ENCODE peak calls at places on chromosomes 2 and 18, in ten cellular contexts. V is SW480, X is foreskin fibroblast, K is iris pigment epithelial cell, M is T follicular helper cell, J is GM12878, L is AG08395, T is cardiac muscle cell, B is nephron progenitor cell, C is fibroblast of lung. F is an unnamed sample.

GRCh38 chr2:24265212-24265611 is 90.4 kb downstream of the FAM228A start:
- DNase-seq in J (no peak), C (no peak), T (no peak), X (no peak), B (no peak), M (no peak), V (no peak), K (no peak), L (no peak), F (no peak)

GRCh38 chr2:17643031-17643615 is 102.6 kb downstream of the VSNL1 start:
- DNase-seq in T (peak; percentile 93), X (peak; percentile 95), B (no peak), C (peak; percentile 99), M (no peak), L (peak; percentile 96), J (no peak), K (peak; percentile 99), V (peak; percentile 63), F (peak; percentile 45)

GRCh38 chr18:76874643-76875389 is 52.5 kb downstream of the ZNF236 start:
- DNase-seq in B (no peak), X (no peak), V (no peak), L (no peak), M (peak; percentile 20), K (no peak), C (no peak), T (no peak), J (no peak), F (no peak)

GRCh38 chr2:202172439-202173191 is 65.8 kb downstream of the SUMO1 start:
- DNase-seq in X (no peak), T (peak; percentile 24), K (peak; percentile 16), C (peak; percentile 42), J (peak; percentile 39), B (no peak), L (no peak), M (no peak), V (no peak), F (no peak)

GRCh38 chr18:79533591-79533990 is 137.9 kb downstream of the NFATC1 start:
- DNase-seq in L (no peak), T (no peak), X (no peak), V (no peak), B (no peak), M (no peak), J (no peak), K (no peak), C (no peak), F (no peak)

GRCh38 chr2:33597026-33597425 is 2.1 kb downstream of the FAM98A start:
- DNase-seq in C (no peak), B (no peak), L (no peak), M (no peak), K (no peak), X (no peak), T (no peak), J (no peak), V (no peak), F (no peak)

GRCh38 chr2:7432426-7432825 is 515.2 kb downstream of the RNF144A start:
- DNase-seq in X (no peak), B (no peak), V (no peak), T (no peak), M (no peak), J (no peak), L (no peak), C (no peak), K (no peak), F (no peak)

GRCh38 chr2:217979151-217979811 is 23.5 kb downstream of the TNS1 start:
- DNase-seq in K (no peak), X (no peak), V (peak; percentile 29), B (peak; percentile 63), M (no peak), C (peak; percentile 59), T (peak; percentile 48), L (no peak), J (no peak), F (no peak)

GRCh38 chr2:19244460-19245363 is 113.7 kb downstream of the OSR1 start:
- DNase-seq in M (no peak), T (peak; percentile 21), L (no peak), V (no peak), B (no peak), J (no peak), K (no peak), X (peak; percentile 47), C (no peak), F (no peak)

GRCh38 chr2:230953843-230954242 is 28.8 kb upstream of the GPR55 start:
- DNase-seq in K (no peak), X (no peak), L (no peak), C (peak; percentile 11), B (peak; percentile 15), T (no peak), M (no peak), V (no peak), J (no peak), F (no peak)

GRCh38 chr18:34999734-35000397 is 41.3 kb upstream of the MAPRE2 start:
- DNase-seq in X (no peak), K (no peak), L (no peak), C (no peak), V (no peak), B (peak; percentile 60), T (no peak), M (no peak), J (no peak), F (no peak)

GRCh38 chr2:27390822-27391679 is 10.5 kb upstream of the ZNF513 start:
- DNase-seq in L (no peak), K (no peak), T (no peak), J (no peak), M (no peak), C (no peak), V (no peak), X (no peak), B (no peak), F (no peak)

GRCh38 chr2:240573516-240574385 is 5.5 kb downstream of the RNPEPL1 start:
- DNase-seq in C (no peak), B (no peak), V (no peak), K (no peak), M (no peak), J (no peak), T (no peak), X (no peak), L (no peak), F (no peak)

GRCh38 chr2:132943829-132944228 is 273.8 kb upstream of the LYPD1 start:
- DNase-seq in V (no peak), C (peak; percentile 40), K (peak; percentile 32), X (no peak), J (no peak), T (peak; percentile 47), M (no peak), B (no peak), L (no peak), F (no peak)

F was measured in erythroblast.